ENCODE peak calls at places on chromosome 9, in six cellular contexts. One of them, this sample, is unnamed.

GRCh38 chr9:91374939-91375338 is 13.2 kb upstream of the AUH start:
- DNase-seq in Caco-2: no peak
- DNase-seq in ovary: no peak
- DNase-seq in upper lobe of right lung: no peak
- DNase-seq in CD8-positive, alpha-beta memory T cell: no peak
- DNase-seq in Peyer's patch: no peak
- DNase-seq in this sample: no peak

GRCh38 chr9:16459421-16460148 is 410.9 kb downstream of the BNC2 start:
- DNase-seq in Caco-2: no peak
- DNase-seq in ovary: no peak
- DNase-seq in upper lobe of right lung: no peak
- DNase-seq in CD8-positive, alpha-beta memory T cell: no peak
- DNase-seq in Peyer's patch: no peak
- DNase-seq in this sample: no peak

GRCh38 chr9:126327750-126328120 is 1.1 kb downstream of the MVB12B start:
- DNase-seq in Caco-2: no peak
- DNase-seq in ovary: no peak
- DNase-seq in upper lobe of right lung: no peak
- DNase-seq in CD8-positive, alpha-beta memory T cell: no peak
- DNase-seq in Peyer's patch: no peak
- DNase-seq in this sample: no peak

GRCh38 chr9:115198018-115198417 is 80.1 kb upstream of the TNC start:
- DNase-seq in Caco-2: no peak
- DNase-seq in ovary: no peak
- DNase-seq in upper lobe of right lung: no peak
- DNase-seq in CD8-positive, alpha-beta memory T cell: no peak
- DNase-seq in Peyer's patch: no peak
- DNase-seq in this sample: peak; percentile 28

GRCh38 chr9:10612649-10613398 is at the start of gene PTPRD:
- DNase-seq in Caco-2: peak; percentile 37
- DNase-seq in ovary: no peak
- DNase-seq in upper lobe of right lung: peak; percentile 83
- DNase-seq in CD8-positive, alpha-beta memory T cell: no peak
- DNase-seq in Peyer's patch: no peak
- DNase-seq in this sample: no peak

GRCh38 chr9:87867391-87867790 is 15.3 kb upstream of the SPATA31E1 start:
- DNase-seq in Caco-2: no peak
- DNase-seq in ovary: no peak
- DNase-seq in upper lobe of right lung: no peak
- DNase-seq in CD8-positive, alpha-beta memory T cell: no peak
- DNase-seq in Peyer's patch: no peak
- DNase-seq in this sample: no peak

GRCh38 chr9:72981433-72981832 is 28.6 kb upstream of the ALDH1A1 start:
- DNase-seq in Caco-2: no peak
- DNase-seq in ovary: no peak
- DNase-seq in upper lobe of right lung: no peak
- DNase-seq in CD8-positive, alpha-beta memory T cell: no peak
- DNase-seq in Peyer's patch: no peak
- DNase-seq in this sample: no peak

GRCh38 chr9:7782390-7783120 is 17.0 kb downstream of the DMAC1 start:
- DNase-seq in Caco-2: no peak
- DNase-seq in ovary: no peak
- DNase-seq in upper lobe of right lung: no peak
- DNase-seq in CD8-positive, alpha-beta memory T cell: no peak
- DNase-seq in Peyer's patch: no peak
- DNase-seq in this sample: no peak

GRCh38 chr9:11966804-11967203 is 726.4 kb upstream of the TYRP1 start:
- DNase-seq in Caco-2: no peak
- DNase-seq in ovary: no peak
- DNase-seq in upper lobe of right lung: no peak
- DNase-seq in CD8-positive, alpha-beta memory T cell: no peak
- DNase-seq in Peyer's patch: no peak
- DNase-seq in this sample: no peak

GRCh38 chr9:136880651-136881050 is 5.7 kb upstream of the TRAF2 start:
- DNase-seq in Caco-2: no peak
- DNase-seq in ovary: no peak
- DNase-seq in upper lobe of right lung: no peak
- DNase-seq in CD8-positive, alpha-beta memory T cell: no peak
- DNase-seq in Peyer's patch: no peak
- DNase-seq in this sample: no peak

GRCh38 chr9:29865764-29866313 is 2292.6 kb upstream of the C9orf72 start:
- DNase-seq in Caco-2: no peak
- DNase-seq in ovary: no peak
- DNase-seq in upper lobe of right lung: no peak
- DNase-seq in CD8-positive, alpha-beta memory T cell: no peak
- DNase-seq in Peyer's patch: no peak
- DNase-seq in this sample: no peak

GRCh38 chr9:4987996-4988421 is 2.9 kb downstream of the JAK2 start:
- DNase-seq in Caco-2: peak; percentile 46
- DNase-seq in ovary: no peak
- DNase-seq in upper lobe of right lung: no peak
- DNase-seq in CD8-positive, alpha-beta memory T cell: peak; percentile 37
- DNase-seq in Peyer's patch: peak; percentile 53
- DNase-seq in this sample: no peak

GRCh38 chr9:91036826-91037510 is 235.3 kb downstream of the SYK start:
- DNase-seq in Caco-2: peak; percentile 85
- DNase-seq in ovary: peak; percentile 83
- DNase-seq in upper lobe of right lung: peak; percentile 86
- DNase-seq in CD8-positive, alpha-beta memory T cell: peak; percentile 42
- DNase-seq in Peyer's patch: peak; percentile 64
- DNase-seq in this sample: peak; percentile 75

GRCh38 chr9:98192503-98193335 is at the start of gene CORO2A:
- DNase-seq in Caco-2: peak; percentile 88
- DNase-seq in ovary: peak; percentile 56
- DNase-seq in upper lobe of right lung: peak; percentile 94
- DNase-seq in CD8-positive, alpha-beta memory T cell: peak; percentile 74
- DNase-seq in Peyer's patch: peak; percentile 72
- DNase-seq in this sample: peak; percentile 75

GRCh38 chr9:115966660-115967059 is 186.9 kb upstream of the PAPPA start:
- DNase-seq in Caco-2: no peak
- DNase-seq in ovary: no peak
- DNase-seq in upper lobe of right lung: no peak
- DNase-seq in CD8-positive, alpha-beta memory T cell: no peak
- DNase-seq in Peyer's patch: no peak
- DNase-seq in this sample: no peak

GRCh38 chr9:5890641-5891040 is at the start of gene MLANA:
- DNase-seq in Caco-2: no peak
- DNase-seq in ovary: no peak
- DNase-seq in upper lobe of right lung: no peak
- DNase-seq in CD8-positive, alpha-beta memory T cell: no peak
- DNase-seq in Peyer's patch: no peak
- DNase-seq in this sample: no peak

GRCh38 chr9:102273952-102274351 is 535.5 kb upstream of the GRIN3A start:
- DNase-seq in Caco-2: no peak
- DNase-seq in ovary: no peak
- DNase-seq in upper lobe of right lung: no peak
- DNase-seq in CD8-positive, alpha-beta memory T cell: no peak
- DNase-seq in Peyer's patch: no peak
- DNase-seq in this sample: no peak

GRCh38 chr9:126144617-126145456 is 181.8 kb upstream of the MVB12B start:
- DNase-seq in Caco-2: no peak
- DNase-seq in ovary: no peak
- DNase-seq in upper lobe of right lung: peak; percentile 2
- DNase-seq in CD8-positive, alpha-beta memory T cell: no peak
- DNase-seq in Peyer's patch: no peak
- DNase-seq in this sample: no peak

GRCh38 chr9:6229604-6230003 is 14.0 kb downstream of the IL33 start:
- DNase-seq in Caco-2: no peak
- DNase-seq in ovary: no peak
- DNase-seq in upper lobe of right lung: no peak
- DNase-seq in CD8-positive, alpha-beta memory T cell: no peak
- DNase-seq in Peyer's patch: no peak
- DNase-seq in this sample: no peak

GRCh38 chr9:15078345-15078744 is 168.1 kb upstream of the FREM1 start:
- DNase-seq in Caco-2: no peak
- DNase-seq in ovary: no peak
- DNase-seq in upper lobe of right lung: no peak
- DNase-seq in CD8-positive, alpha-beta memory T cell: no peak
- DNase-seq in Peyer's patch: no peak
- DNase-seq in this sample: no peak

GRCh38 chr9:113748135-113748534 is 128.0 kb upstream of the ZNF618 start:
- DNase-seq in Caco-2: no peak
- DNase-seq in ovary: no peak
- DNase-seq in upper lobe of right lung: no peak
- DNase-seq in CD8-positive, alpha-beta memory T cell: no peak
- DNase-seq in Peyer's patch: no peak
- DNase-seq in this sample: no peak

GRCh38 chr9:92180669-92181181 is 65.5 kb upstream of the SPTLC1 start:
- DNase-seq in Caco-2: no peak
- DNase-seq in ovary: no peak
- DNase-seq in upper lobe of right lung: no peak
- DNase-seq in CD8-positive, alpha-beta memory T cell: no peak
- DNase-seq in Peyer's patch: no peak
- DNase-seq in this sample: no peak

GRCh38 chr9:5518937-5519319 is 8.6 kb downstream of the PDCD1LG2 start:
- DNase-seq in Caco-2: no peak
- DNase-seq in ovary: no peak
- DNase-seq in upper lobe of right lung: no peak
- DNase-seq in CD8-positive, alpha-beta memory T cell: no peak
- DNase-seq in Peyer's patch: no peak
- DNase-seq in this sample: no peak

GRCh38 chr9:107866912-107867311 is 377.3 kb upstream of the KLF4 start:
- DNase-seq in Caco-2: no peak
- DNase-seq in ovary: no peak
- DNase-seq in upper lobe of right lung: no peak
- DNase-seq in CD8-positive, alpha-beta memory T cell: no peak
- DNase-seq in Peyer's patch: no peak
- DNase-seq in this sample: no peak
- H3K4me1 ChIP-seq in Caco-2: no peaks in the 10 kb centered on the region
- H3K4me1 ChIP-seq in ovary: no peaks in the 10 kb centered on the region
- H3K4me1 ChIP-seq in upper lobe of right lung: peaks cover 10% of the 10 kb centered on the region
- H3K4me1 ChIP-seq in CD8-positive, alpha-beta memory T cell: no peaks in the 10 kb centered on the region
- H3K4me1 ChIP-seq in Peyer's patch: no peaks in the 10 kb centered on the region
- H3K4me1 ChIP-seq in this sample: no peaks in the 10 kb centered on the region

GRCh38 chr9:105259274-105259673 is 14.8 kb downstream of the SLC44A1 start:
- DNase-seq in Caco-2: no peak
- DNase-seq in ovary: no peak
- DNase-seq in upper lobe of right lung: no peak
- DNase-seq in CD8-positive, alpha-beta memory T cell: no peak
- DNase-seq in Peyer's patch: no peak
- DNase-seq in this sample: no peak
- H3K9me3 ChIP-seq in Caco-2: no peaks in the 10 kb centered on the region
- H3K9me3 ChIP-seq in ovary: no peaks in the 10 kb centered on the region
- H3K9me3 ChIP-seq in upper lobe of right lung: no peaks in the 10 kb centered on the region
- H3K9me3 ChIP-seq in CD8-positive, alpha-beta memory T cell: no peaks in the 10 kb centered on the region
- H3K9me3 ChIP-seq in Peyer's patch: no peaks in the 10 kb centered on the region
- H3K9me3 ChIP-seq in this sample: no peaks in the 10 kb centered on the region

GRCh38 chr9:134182554-134183219 is 18.3 kb upstream of the RNU6ATAC start:
- DNase-seq in Caco-2: peak; percentile 12
- DNase-seq in ovary: no peak
- DNase-seq in upper lobe of right lung: peak; percentile 37
- DNase-seq in CD8-positive, alpha-beta memory T cell: no peak
- DNase-seq in Peyer's patch: no peak
- DNase-seq in this sample: no peak
- H3K4me1 ChIP-seq in Caco-2: no peaks in the 10 kb centered on the region
- H3K4me1 ChIP-seq in ovary: peaks cover 16% of the 10 kb centered on the region
- H3K4me1 ChIP-seq in upper lobe of right lung: peaks cover 6% of the 10 kb centered on the region
- H3K4me1 ChIP-seq in CD8-positive, alpha-beta memory T cell: peaks cover 28% of the 10 kb centered on the region
- H3K4me1 ChIP-seq in Peyer's patch: no peaks in the 10 kb centered on the region
- H3K4me1 ChIP-seq in this sample: peaks cover 15% of the 10 kb centered on the region

DNA sequence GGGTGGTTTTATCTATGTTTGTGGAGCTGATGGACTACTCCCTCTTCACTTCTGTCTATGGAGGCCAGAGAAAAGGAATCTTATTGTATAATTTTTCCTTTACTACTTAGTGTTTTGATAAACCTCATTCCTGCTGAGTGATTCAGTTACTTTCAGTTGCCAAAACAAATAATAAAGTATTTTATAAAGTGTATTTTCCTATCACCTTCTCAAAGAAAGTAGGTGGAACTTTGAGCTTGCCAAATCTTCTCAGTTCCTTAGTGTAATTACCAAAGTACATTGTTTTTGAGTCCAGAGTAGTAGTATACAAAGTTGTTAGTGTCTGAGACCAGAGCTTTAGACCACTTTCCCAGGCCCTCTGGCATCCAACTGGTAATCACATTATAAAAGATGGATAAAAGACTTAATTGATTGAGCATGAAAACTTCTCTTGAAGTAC is 13.5 kb downstream of the RABGAP1 start:
- DNase-seq in Caco-2: no peak
- DNase-seq in ovary: no peak
- DNase-seq in upper lobe of right lung: no peak
- DNase-seq in CD8-positive, alpha-beta memory T cell: no peak
- DNase-seq in Peyer's patch: no peak
- DNase-seq in this sample: no peak
- H3K9me3 ChIP-seq in Caco-2: no peaks in the 10 kb centered on the region
- H3K9me3 ChIP-seq in ovary: no peaks in the 10 kb centered on the region
- H3K9me3 ChIP-seq in upper lobe of right lung: no peaks in the 10 kb centered on the region
- H3K9me3 ChIP-seq in CD8-positive, alpha-beta memory T cell: no peaks in the 10 kb centered on the region
- H3K9me3 ChIP-seq in Peyer's patch: no peaks in the 10 kb centered on the region
- H3K9me3 ChIP-seq in this sample: no peaks in the 10 kb centered on the region

GRCh38 chr9:109418827-109419226 is 79.3 kb downstream of the PTPN3 start:
- DNase-seq in Caco-2: no peak
- DNase-seq in ovary: no peak
- DNase-seq in upper lobe of right lung: no peak
- DNase-seq in CD8-positive, alpha-beta memory T cell: no peak
- DNase-seq in Peyer's patch: no peak
- DNase-seq in this sample: no peak
- H3K4me1 ChIP-seq in Caco-2: no peaks in the 10 kb centered on the region
- H3K4me1 ChIP-seq in ovary: no peaks in the 10 kb centered on the region
- H3K4me1 ChIP-seq in upper lobe of right lung: peaks cover 3% of the 10 kb centered on the region
- H3K4me1 ChIP-seq in CD8-positive, alpha-beta memory T cell: no peaks in the 10 kb centered on the region
- H3K4me1 ChIP-seq in Peyer's patch: no peaks in the 10 kb centered on the region
- H3K4me1 ChIP-seq in this sample: peaks cover 65% of the 10 kb centered on the region

DNA sequence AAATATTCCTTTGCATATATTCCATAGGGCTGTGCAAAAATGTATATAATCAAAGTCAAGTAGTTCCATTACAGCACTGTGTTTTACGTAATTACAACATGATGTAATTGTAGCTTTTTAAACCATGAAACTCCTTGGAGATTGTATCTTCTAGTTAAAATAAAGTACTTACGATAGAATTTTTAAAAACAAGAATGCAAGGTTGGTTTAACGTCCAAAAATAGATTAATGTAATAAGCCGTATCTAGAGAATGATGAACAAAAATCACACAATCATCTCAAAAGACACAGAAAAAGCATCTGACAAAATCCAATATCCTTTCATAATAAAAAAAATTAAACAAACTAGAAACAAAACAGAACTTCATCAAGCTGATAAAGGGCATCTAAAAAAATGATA is 86.2 kb downstream of the DENND1A start:
- DNase-seq in Caco-2: no peak
- DNase-seq in ovary: no peak
- DNase-seq in upper lobe of right lung: no peak
- DNase-seq in CD8-positive, alpha-beta memory T cell: no peak
- DNase-seq in Peyer's patch: no peak
- DNase-seq in this sample: no peak
- H3K9me3 ChIP-seq in Caco-2: peaks cover 10% of the 10 kb centered on the region
- H3K9me3 ChIP-seq in ovary: no peaks in the 10 kb centered on the region
- H3K9me3 ChIP-seq in upper lobe of right lung: peaks cover 37% of the 10 kb centered on the region
- H3K9me3 ChIP-seq in CD8-positive, alpha-beta memory T cell: peaks cover 9% of the 10 kb centered on the region
- H3K9me3 ChIP-seq in Peyer's patch: peaks cover 2% of the 10 kb centered on the region
- H3K9me3 ChIP-seq in this sample: peaks cover 62% of the 10 kb centered on the region

DNA sequence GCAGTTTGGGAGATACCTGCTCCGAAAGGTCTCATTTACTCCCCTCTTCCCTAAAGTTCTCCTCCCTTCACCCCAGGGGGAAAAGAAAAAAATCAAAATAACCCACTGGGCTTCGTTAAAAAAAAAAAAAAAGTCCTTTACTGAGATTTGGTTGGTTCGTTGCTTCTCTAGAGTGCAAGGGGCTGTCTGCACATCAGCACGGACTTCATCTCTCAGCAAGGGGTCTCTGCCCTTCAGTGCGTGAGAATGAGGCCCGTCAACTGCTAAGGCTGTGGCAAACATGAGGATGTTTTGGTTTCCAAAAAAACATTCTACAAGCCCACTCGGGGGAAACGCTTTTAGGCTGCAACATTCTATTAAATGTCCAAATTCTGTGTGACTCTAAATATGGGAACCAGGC is 10.0 kb downstream of the BARHL1 start:
- DNase-seq in Caco-2: no peak
- DNase-seq in ovary: no peak
- DNase-seq in upper lobe of right lung: no peak
- DNase-seq in CD8-positive, alpha-beta memory T cell: no peak
- DNase-seq in Peyer's patch: no peak
- DNase-seq in this sample: no peak
- H3K4me1 ChIP-seq in Caco-2: no peaks in the 10 kb centered on the region
- H3K4me1 ChIP-seq in ovary: no peaks in the 10 kb centered on the region
- H3K4me1 ChIP-seq in upper lobe of right lung: peaks cover 4% of the 10 kb centered on the region
- H3K4me1 ChIP-seq in CD8-positive, alpha-beta memory T cell: no peaks in the 10 kb centered on the region
- H3K4me1 ChIP-seq in Peyer's patch: no peaks in the 10 kb centered on the region
- H3K4me1 ChIP-seq in this sample: peaks cover 27% of the 10 kb centered on the region

This sample was measured in left ventricle myocardium inferior.